ENCODE peak calls at places on chromosomes 2 and 18, in five cellular contexts. I is IMR-90, S is A549, B is K562, D is HepG2. E is an unnamed sample.

GRCh38 chr2:143357956-143358355 is 228.7 kb downstream of the ARHGAP15 start:
- DNase-seq in I (no peak), D (no peak), S (no peak), B (no peak), E (no peak)

GRCh38 chr2:203341741-203342310 is 13.6 kb downstream of the ABI2 start:
- DNase-seq in B (no peak), I (peak), S (no peak), D (no peak), E (no peak)

GRCh38 chr18:74819433-74820059 is 221.9 kb downstream of the ZNF407 start:
- DNase-seq in S (peak), I (no peak), D (peak), B (no peak), E (peak)

GRCh38 chr18:71902482-71902881 is 641.7 kb downstream of the CBLN2 start:
- DNase-seq in D (no peak), B (no peak), I (no peak), S (no peak), E (no peak)

GRCh38 chr2:211144078-211144477 is 587.7 kb downstream of the CPS1 start:
- DNase-seq in D (no peak), S (peak), I (peak), B (no peak), E (no peak)

GRCh38 chr18:80253871-80254492 is 6.7 kb upstream of the PARD6G start:
- DNase-seq in S (peak), I (no peak), B (peak), D (no peak), E (peak)

GRCh38 chr18:67893896-67894295 is 377.4 kb upstream of the DSEL start:
- DNase-seq in I (no peak), B (no peak), D (no peak), S (no peak), E (no peak)

GRCh38 chr2:230915297-230915696 is 9.7 kb downstream of the GPR55 start:
- DNase-seq in S (no peak), B (no peak), I (no peak), D (no peak), E (no peak)

GRCh38 chr2:177264539-177265385 is at the start of gene NFE2L2:
- DNase-seq in B (peak), D (peak), S (peak), I (peak), E (peak)

GRCh38 chr2:236938126-236938525 is 147.6 kb upstream of the COPS8 start:
- DNase-seq in D (no peak), S (no peak), I (no peak), B (no peak), E (peak)

GRCh38 chr2:187544371-187545080 is 9.7 kb downstream of the TFPI start:
- DNase-seq in S (peak), B (no peak), I (no peak), D (no peak), E (no peak)

GRCh38 chr2:179272406-179273192 is 8.0 kb upstream of the SESTD1 start:
- DNase-seq in B (no peak), S (peak), I (peak), D (peak), E (no peak)

GRCh38 chr2:238160206-238161129 is 1.7 kb downstream of the ERFE start:
- DNase-seq in I (peak), S (peak), D (peak), B (peak), E (peak)

GRCh38 chr2:65532937-65533336 is 100.5 kb upstream of the SPRED2 start:
- DNase-seq in B (no peak), I (no peak), D (no peak), S (no peak), E (no peak)

GRCh38 chr2:102367331-102367971 is 11.9 kb downstream of the IL18R1 start:
- DNase-seq in I (no peak), D (no peak), S (no peak), B (no peak), E (no peak)

GRCh38 chr2:224162122-224162521 is 123.0 kb upstream of the SERPINE2 start:
- DNase-seq in B (no peak), S (no peak), I (peak), D (no peak), E (no peak)

GRCh38 chr2:46538393-46538792 is 59.0 kb downstream of the TMEM247 start:
- DNase-seq in D (no peak), B (no peak), S (no peak), I (peak), E (no peak)

GRCh38 chr2:30577151-30577550 is 130.1 kb downstream of the LCLAT1 start:
- DNase-seq in S (no peak), B (no peak), D (no peak), I (no peak), E (no peak)

GRCh38 chr2:130391872-130392670 is 36.2 kb downstream of the PTPN18 start:
- DNase-seq in S (no peak), I (peak), B (no peak), D (peak), E (no peak)

GRCh38 chr2:206213514-206213845 is 53.8 kb downstream of the EEF1B2 start:
- DNase-seq in I (no peak), S (no peak), B (no peak), D (no peak), E (no peak)

GRCh38 chr2:85917887-85918795 is 29.4 kb upstream of the ST3GAL5 start:
- DNase-seq in D (no peak), S (peak), B (no peak), I (no peak), E (no peak)

GRCh38 chr2:190849774-190850173 is 30.8 kb upstream of the GLS start:
- DNase-seq in B (no peak), D (no peak), I (peak), S (peak), E (no peak)

GRCh38 chr2:82652117-82652516 is 1807.0 kb downstream of the SUCLG1 start:
- DNase-seq in S (no peak), I (no peak), D (no peak), B (no peak), E (no peak)

GRCh38 chr2:236369606-236370005 is 105.4 kb upstream of the ASB18 start:
- DNase-seq in B (no peak), S (no peak), I (no peak), D (no peak), E (no peak)

GRCh38 chr2:217609952-217610351 is 392.8 kb downstream of the TNS1 start:
- DNase-seq in B (no peak), S (no peak), D (no peak), I (no peak), E (no peak)

GRCh38 chr2:1912771-1913170 is 168.5 kb upstream of the PXDN start:
- DNase-seq in S (no peak), B (no peak), D (no peak), I (no peak), E (no peak)

DNA sequence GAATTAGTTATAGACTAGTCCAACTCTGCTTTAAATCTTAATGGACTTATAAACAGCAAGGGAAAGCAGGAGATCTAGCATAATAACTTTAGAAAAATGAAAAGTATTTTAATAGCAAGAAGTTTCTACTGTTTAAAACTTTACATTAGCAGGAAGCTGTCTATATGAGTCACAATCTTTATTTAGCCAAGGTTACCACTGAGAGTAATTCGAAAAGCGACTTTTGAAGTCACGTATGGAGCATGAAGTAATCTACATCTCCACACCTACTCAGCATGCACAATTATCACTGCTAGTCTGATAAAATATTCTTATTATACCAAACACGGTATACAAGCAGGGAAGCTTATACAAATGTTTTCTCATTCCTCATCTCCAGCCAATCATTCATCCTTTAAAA is 515.4 kb upstream of the SOX11 start:
- DNase-seq in S (no peak), B (no peak), I (peak), D (no peak), E (no peak)
- TF ChIP-seq MAFK in S (no peak), B (no peak), I (no peak), D (no peak), E (no peak)

GRCh38 chr2:119950966-119951365 is 61.9 kb upstream of the EPB41L5 start:
- DNase-seq in S (no peak), B (no peak), I (peak), D (peak), E (no peak)
- TF ChIP-seq MAFK in S (no peak), B (no peak), I (no peak), D (no peak), E (no peak)

GRCh38 chr18:13276530-13277520 is 58.3 kb downstream of the LDLRAD4 start:
- DNase-seq in B (no peak), D (no peak), I (no peak), S (no peak), E (no peak)
- TF ChIP-seq MAFK in B (no peak), D (no peak), I (no peak), S (no peak), E (no peak)

GRCh38 chr2:134782792-134783191 is 55.6 kb upstream of the ACMSD start:
- DNase-seq in B (no peak), S (no peak), D (peak), I (peak), E (no peak)
- TF ChIP-seq MAFK in B (no peak), S (no peak), D (no peak), I (no peak), E (no peak)

DNA sequence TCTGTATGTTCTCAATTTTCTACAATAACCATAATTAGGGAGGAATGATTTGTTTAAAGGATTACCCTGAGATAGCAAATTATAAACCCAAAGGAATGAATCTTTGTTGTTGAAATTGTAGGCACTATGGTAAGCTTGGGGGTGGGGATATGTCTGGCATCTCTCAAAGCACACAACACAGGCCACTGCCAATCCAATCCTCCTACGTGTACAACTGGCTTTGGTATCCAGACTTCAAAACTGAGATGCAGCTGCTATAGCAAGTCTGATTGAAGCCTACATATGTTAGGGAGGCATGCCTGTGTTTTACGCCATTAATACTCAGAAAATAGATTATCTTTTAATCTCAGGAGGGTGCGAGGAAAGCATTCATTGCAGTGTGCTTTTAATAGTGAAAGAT is 5.9 kb upstream of the NCOA1 start:
- DNase-seq in S (no peak), I (no peak), B (no peak), D (no peak), E (no peak)
- TF ChIP-seq MAFK in S (no peak), I (no peak), B (no peak), D (no peak), E (no peak)

GRCh38 chr2:42494434-42495233 is 852 bp upstream of the KCNG3 start:
- DNase-seq in B (peak), I (peak), S (peak), D (peak), E (peak)

GRCh38 chr2:42495234-42495581 is 1.4 kb upstream of the KCNG3 start:
- DNase-seq in D (no peak), S (no peak), B (no peak), I (no peak), E (no peak)

GRCh38 chr2:42493468-42493884 is 306 bp downstream of the KCNG3 start:
- DNase-seq in S (no peak), B (no peak), I (no peak), D (no peak), E (no peak)

GRCh38 chr2:42493885-42494433 is at the start of gene KCNG3:
- DNase-seq in I (peak), S (peak), B (peak), D (peak), E (no peak)

DNA sequence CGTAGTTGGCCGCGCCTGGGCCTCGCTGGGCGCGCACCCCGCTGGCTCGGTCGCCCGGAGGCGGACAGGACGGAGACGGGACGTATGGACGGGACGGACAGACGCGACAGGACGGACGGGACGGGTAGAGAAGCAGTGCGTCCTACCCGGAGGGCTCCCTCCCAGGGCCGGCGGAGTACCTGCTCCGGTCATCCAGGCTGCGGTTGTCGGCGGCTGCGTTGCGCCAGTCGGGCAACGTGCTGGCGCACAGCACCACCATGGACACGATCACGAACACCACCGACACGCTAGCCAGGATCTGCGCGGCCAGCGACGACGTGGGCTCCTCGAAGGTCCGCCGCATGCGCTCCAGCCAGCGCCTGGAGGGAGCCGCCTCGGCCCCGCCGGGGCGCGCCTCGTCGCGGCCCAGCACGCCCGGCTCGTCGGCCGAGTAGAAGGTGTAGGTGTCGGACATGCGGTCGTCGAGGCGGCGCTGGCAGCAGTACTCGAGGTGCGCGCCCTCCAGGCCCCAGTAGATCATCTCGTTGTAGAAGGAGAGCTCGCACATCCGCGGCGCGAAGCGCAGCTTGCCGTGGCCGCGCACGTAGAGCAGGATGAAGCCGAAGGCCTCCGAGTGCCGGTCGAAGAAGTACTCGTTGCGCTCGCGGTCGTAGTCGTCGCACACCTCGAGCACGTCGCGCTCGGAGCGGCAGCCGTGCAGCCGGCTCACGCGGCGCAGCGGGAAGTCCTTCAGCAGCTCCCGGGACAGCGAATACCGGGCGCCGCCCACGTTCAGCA is 903 bp downstream of the KCNG3 start:
- DNase-seq in I (no peak), S (no peak), B (no peak), D (no peak), E (no peak)
- TF ChIP-seq MAFK in I (no peak), S (no peak), B (no peak), D (no peak), E (no peak)

E was measured in H1.